ENCODE peak calls at places on chromosomes 1 and 21, in seven cellular contexts. R is endodermal cell; N is GM23248; C is mucosa of descending colon; Q is GM23338; D is CD8-positive, alpha-beta T cell; O is heart left ventricle. V is an unnamed sample. For H3K4me1, the result is how much of the 10 kb centered on the place peaks cover.

GRCh38 chr1:202286622-202287097 is 55.1 kb downstream of the UBE2T start:
- DNase-seq in D (no peak), C (no peak), Q (no peak), R (no peak), O (no peak), N (no peak), V (no peak)

GRCh38 chr21:43974791-43975468 is 37.2 kb upstream of the TRAPPC10 start:
- DNase-seq in C (no peak), Q (no peak), R (no peak), D (no peak), N (no peak), O (no peak), V (no peak)

GRCh38 chr1:53705446-53706096 is 33.4 kb downstream of the GLIS1 start:
- DNase-seq in R (no peak), N (no peak), O (no peak), Q (peak), D (no peak), C (no peak), V (no peak)

GRCh38 chr1:180270767-180271639 is 40.9 kb downstream of the LHX4 start:
- DNase-seq in O (no peak), D (no peak), C (peak), Q (peak), N (no peak), R (peak), V (no peak)

GRCh38 chr1:231584117-231584516 is 42.5 kb upstream of the DISC1 start:
- DNase-seq in N (peak), Q (no peak), C (no peak), D (no peak), O (no peak), R (no peak), V (peak)

GRCh38 chr1:209945377-209945776 is 7.4 kb downstream of the SYT14 start:
- DNase-seq in Q (no peak), C (no peak), D (no peak), O (no peak), N (no peak), R (no peak), V (no peak)

GRCh38 chr1:160911441-160911840 is 26.5 kb upstream of the ITLN1 start:
- DNase-seq in N (no peak), C (no peak), Q (no peak), O (no peak), R (peak), D (no peak), V (no peak)

GRCh38 chr1:51973587-51974474 is 16.7 kb downstream of the RAB3B start:
- DNase-seq in R (no peak), D (no peak), O (no peak), Q (no peak), N (peak), C (no peak), V (no peak)

GRCh38 chr1:170692866-170693575 is 29.1 kb downstream of the PRRX1 start:
- DNase-seq in O (no peak), Q (no peak), D (no peak), C (no peak), N (peak), R (no peak), V (no peak)

GRCh38 chr1:211332036-211332616 is 5.5 kb downstream of the TRAF5 start:
- DNase-seq in D (no peak), C (no peak), N (no peak), Q (no peak), R (no peak), O (no peak), V (peak)

GRCh38 chr1:211331011-211331709 is 4.5 kb downstream of the TRAF5 start:
- DNase-seq in Q (no peak), O (no peak), R (no peak), C (no peak), D (no peak), N (peak), V (no peak)

GRCh38 chr1:211329764-211330201 is 3.1 kb downstream of the TRAF5 start:
- DNase-seq in C (no peak), Q (no peak), D (no peak), O (no peak), R (no peak), N (no peak), V (no peak)

GRCh38 chr1:211328866-211329265 is 2.2 kb downstream of the TRAF5 start:
- DNase-seq in D (no peak), R (no peak), Q (no peak), O (no peak), N (no peak), C (no peak), V (no peak)

GRCh38 chr1:211330282-211330936 is 3.8 kb downstream of the TRAF5 start:
- DNase-seq in R (no peak), C (no peak), Q (no peak), O (no peak), D (no peak), N (no peak), V (no peak)
- H3K4me1 ChIP-seq in R (under half), C (half or more), Q (under half), O (under half), D (half or more), N (under half), V (under half)

GRCh38 chr1:2312589-2313301 is 78.6 kb downstream of the MORN1 start:
- DNase-seq in D (no peak), N (peak), Q (no peak), R (no peak), O (no peak), C (no peak), V (no peak)

GRCh38 chr1:2312196-2312588 is 79.2 kb downstream of the MORN1 start:
- DNase-seq in N (no peak), Q (no peak), O (no peak), C (no peak), R (no peak), D (no peak), V (no peak)

GRCh38 chr1:2314297-2314802 is 77.0 kb downstream of the MORN1 start:
- DNase-seq in Q (peak), C (peak), N (peak), D (peak), R (peak), O (peak), V (peak)

GRCh38 chr1:2314803-2315710 is 76.3 kb downstream of the MORN1 start:
- DNase-seq in C (peak), D (peak), N (peak), R (peak), Q (peak), O (peak), V (peak)

GRCh38 chr1:2313651-2314296 is 77.6 kb downstream of the MORN1 start:
- DNase-seq in N (no peak), C (no peak), R (no peak), D (peak), Q (no peak), O (no peak), V (no peak)
- H3K4me3 ChIP-seq in N (peak), C (no peak), R (peak), D (no peak), Q (peak), O (peak), V (no peak)

GRCh38 chr1:230149751-230150584 is 82.9 kb downstream of the GALNT2 start:
- DNase-seq in Q (no peak), D (no peak), N (no peak), C (no peak), O (no peak), R (no peak), V (no peak)
- H3K4me1 ChIP-seq in Q (under half), D (under half), N (under half), C (under half), O (under half), R (under half), V (under half)

GRCh38 chr1:32991819-32992488 is 27.3 kb upstream of the RNF19B start:
- DNase-seq in Q (no peak), D (no peak), C (no peak), N (no peak), O (no peak), R (no peak), V (no peak)
- H3K4me3 ChIP-seq in Q (no peak), D (no peak), C (no peak), N (no peak), O (no peak), R (no peak), V (no peak)

DNA sequence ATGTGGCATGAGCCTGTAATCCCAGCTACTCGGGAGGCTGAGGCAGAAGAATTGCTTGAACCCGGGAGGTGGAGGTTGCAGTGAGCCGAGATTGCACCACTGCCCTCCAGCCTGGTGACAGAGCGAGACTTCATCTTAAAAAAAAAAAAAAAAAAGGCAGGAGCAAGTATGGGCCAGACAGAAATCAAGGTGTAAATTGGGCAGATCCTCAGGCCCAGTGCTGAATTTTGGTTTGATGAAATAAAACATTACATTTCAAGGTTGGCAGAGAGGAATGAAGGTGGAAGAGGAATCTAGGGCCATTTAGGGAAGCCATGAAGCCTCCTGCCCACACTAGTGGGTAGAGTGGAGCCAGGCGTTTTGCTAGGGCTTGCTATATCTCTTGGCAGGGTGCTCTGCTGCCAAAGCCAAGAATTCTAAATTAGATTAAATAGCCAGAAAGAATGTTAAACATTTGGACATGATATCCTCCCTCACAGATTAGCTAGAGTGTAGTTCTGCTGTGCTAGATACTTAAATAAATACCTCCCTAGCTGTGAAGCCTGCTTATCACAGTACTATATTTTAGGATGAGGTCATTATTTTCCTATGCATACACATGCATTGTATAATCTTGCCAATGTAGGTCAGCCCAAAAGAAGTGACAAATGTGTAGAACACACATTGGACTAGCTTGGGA is 16.6 kb upstream of the LGALS8 start:
- DNase-seq in O (no peak), R (no peak), N (peak), C (no peak), D (no peak), Q (no peak), V (no peak)
- H3K4me1 ChIP-seq in O (under half), R (under half), N (under half), C (under half), D (under half), Q (under half), V (under half)

DNA sequence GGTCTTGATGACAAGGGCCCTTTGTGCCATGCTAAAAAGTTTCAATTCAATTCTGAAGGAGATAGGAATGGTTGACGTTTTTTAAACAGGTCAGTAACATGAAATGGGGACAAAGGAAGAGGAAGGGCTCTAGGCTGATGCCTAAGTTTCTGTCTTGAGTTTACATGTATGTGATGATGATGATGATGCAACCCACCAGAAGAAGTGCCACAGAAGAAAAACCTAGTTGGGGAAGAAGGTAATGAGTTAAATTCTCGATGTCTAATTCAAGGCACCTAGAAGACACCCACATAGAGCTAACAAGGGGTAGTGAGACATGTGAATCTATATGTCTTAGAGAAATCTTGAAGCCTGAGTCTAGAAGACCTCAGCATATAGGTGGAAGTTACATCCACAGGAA is 44.4 kb upstream of the ATP1A1 start:
- DNase-seq in D (no peak), N (no peak), O (no peak), Q (no peak), R (no peak), C (no peak), V (no peak)
- H3K4me3 ChIP-seq in D (no peak), N (no peak), O (no peak), Q (no peak), R (no peak), C (no peak), V (no peak)

GRCh38 chr1:27568247-27569087 is 35.5 kb downstream of the AHDC1 start:
- DNase-seq in O (peak), R (peak), C (peak), N (peak), Q (peak), D (peak), V (peak)
- H3K4me1 ChIP-seq in O (under half), R (half or more), C (half or more), N (under half), Q (half or more), D (under half), V (under half)